ENCODE peak calls at places on chromosomes 4 and X, in four cellular contexts. One of them, this sample, is unnamed.
A peak's percentile ranks its signal among the peaks of the same experiment; 100 is the strongest.

GRCh38 chrX:69088171-69088938 is 76.9 kb downstream of the PJA1 start:
- DNase-seq in CD8-positive, alpha-beta T cell: no peak
- DNase-seq in ovary: no peak
- DNase-seq in left lung: no peak
- DNase-seq in this sample: no peak

GRCh38 chr4:13601060-13601459 is 26.5 kb downstream of the BOD1L1 start:
- DNase-seq in CD8-positive, alpha-beta T cell: no peak
- DNase-seq in ovary: no peak
- DNase-seq in left lung: no peak
- DNase-seq in this sample: no peak

GRCh38 chr4:33649015-33649414 is 2595.3 kb downstream of the ARAP2 start:
- DNase-seq in CD8-positive, alpha-beta T cell: no peak
- DNase-seq in ovary: no peak
- DNase-seq in left lung: no peak
- DNase-seq in this sample: no peak

GRCh38 chr4:11535333-11535732 is 106.6 kb upstream of the HS3ST1 start:
- DNase-seq in CD8-positive, alpha-beta T cell: no peak
- DNase-seq in ovary: no peak
- DNase-seq in left lung: no peak
- DNase-seq in this sample: no peak

GRCh38 chr4:131137196-131137595 is 2011.9 kb upstream of the PCDH10 start:
- DNase-seq in CD8-positive, alpha-beta T cell: no peak
- DNase-seq in ovary: no peak
- DNase-seq in left lung: no peak
- DNase-seq in this sample: no peak

GRCh38 chrX:153590961-153591956 is 7.7 kb downstream of the CCNQ start:
- DNase-seq in CD8-positive, alpha-beta T cell: no peak
- DNase-seq in ovary: no peak
- DNase-seq in left lung: no peak
- DNase-seq in this sample: peak; percentile 36

GRCh38 chr4:158065603-158066002 is 107.2 kb downstream of the GASK1B start:
- DNase-seq in CD8-positive, alpha-beta T cell: no peak
- DNase-seq in ovary: no peak
- DNase-seq in left lung: no peak
- DNase-seq in this sample: no peak

GRCh38 chrX:109600114-109600710 is 24.8 kb downstream of the KCNE5 start:
- DNase-seq in CD8-positive, alpha-beta T cell: no peak
- DNase-seq in ovary: no peak
- DNase-seq in left lung: no peak
- DNase-seq in this sample: no peak

GRCh38 chr4:85102606-85103005 is 136.1 kb upstream of the WDFY3 start:
- DNase-seq in CD8-positive, alpha-beta T cell: no peak
- DNase-seq in ovary: no peak
- DNase-seq in left lung: no peak
- DNase-seq in this sample: no peak

GRCh38 chr4:83011779-83012630 is 1.4 kb upstream of the LIN54 start:
- DNase-seq in CD8-positive, alpha-beta T cell: peak; percentile 30
- DNase-seq in ovary: peak; percentile 32
- DNase-seq in left lung: peak; percentile 53
- DNase-seq in this sample: peak; percentile 35

GRCh38 chr4:174260099-174260498 is 23.4 kb downstream of the FBXO8 start:
- DNase-seq in CD8-positive, alpha-beta T cell: no peak
- DNase-seq in ovary: no peak
- DNase-seq in left lung: no peak
- DNase-seq in this sample: peak; percentile 77

GRCh38 chr4:121209171-121209570 is 45.0 kb upstream of the TNIP3 start:
- DNase-seq in CD8-positive, alpha-beta T cell: no peak
- DNase-seq in ovary: no peak
- DNase-seq in left lung: no peak
- DNase-seq in this sample: no peak

GRCh38 chrX:33416273-33416805 is 205.0 kb upstream of the DMD start:
- DNase-seq in CD8-positive, alpha-beta T cell: no peak
- DNase-seq in ovary: no peak
- DNase-seq in left lung: no peak
- DNase-seq in this sample: peak; percentile 0

GRCh38 chr4:152382057-152382785 is 153.7 kb downstream of the FBXW7 start:
- DNase-seq in CD8-positive, alpha-beta T cell: no peak
- DNase-seq in ovary: peak; percentile 20
- DNase-seq in left lung: no peak
- DNase-seq in this sample: peak; percentile 6

GRCh38 chr4:133865606-133866327 is 335.8 kb downstream of the PABPC4L start:
- DNase-seq in CD8-positive, alpha-beta T cell: no peak
- DNase-seq in ovary: no peak
- DNase-seq in left lung: no peak
- DNase-seq in this sample: no peak

GRCh38 chrX:14080031-14080430 is 50.3 kb upstream of the GEMIN8 start:
- DNase-seq in CD8-positive, alpha-beta T cell: no peak
- DNase-seq in ovary: no peak
- DNase-seq in left lung: no peak
- DNase-seq in this sample: no peak

GRCh38 chr4:10333942-10334341 is 123.3 kb downstream of the ZNF518B start:
- DNase-seq in CD8-positive, alpha-beta T cell: no peak
- DNase-seq in ovary: no peak
- DNase-seq in left lung: no peak
- DNase-seq in this sample: no peak

GRCh38 chrX:71181558-71181909 is 36.9 kb downstream of the NLGN3 start:
- DNase-seq in CD8-positive, alpha-beta T cell: peak; percentile 38
- DNase-seq in ovary: peak; percentile 28
- DNase-seq in left lung: no peak
- DNase-seq in this sample: no peak

GRCh38 chr4:123469245-123469644 is 72.7 kb downstream of the SPRY1 start:
- DNase-seq in CD8-positive, alpha-beta T cell: no peak
- DNase-seq in ovary: no peak
- DNase-seq in left lung: no peak
- DNase-seq in this sample: no peak

GRCh38 chrX:40501456-40501855 is 79.3 kb upstream of the ATP6AP2 start:
- DNase-seq in CD8-positive, alpha-beta T cell: no peak
- DNase-seq in ovary: no peak
- DNase-seq in left lung: no peak
- DNase-seq in this sample: no peak

GRCh38 chr4:102787096-102787867 is 26.5 kb upstream of the MANBA start:
- DNase-seq in CD8-positive, alpha-beta T cell: no peak
- DNase-seq in ovary: no peak
- DNase-seq in left lung: no peak
- DNase-seq in this sample: no peak

GRCh38 chr4:105093975-105094374 is 52.7 kb upstream of the TET2 start:
- DNase-seq in CD8-positive, alpha-beta T cell: no peak
- DNase-seq in ovary: no peak
- DNase-seq in left lung: no peak
- DNase-seq in this sample: no peak

GRCh38 chr4:149897784-149898183 is 82.1 kb upstream of the IQCM start:
- DNase-seq in CD8-positive, alpha-beta T cell: no peak
- DNase-seq in ovary: no peak
- DNase-seq in left lung: no peak
- DNase-seq in this sample: peak; percentile 1

GRCh38 chrX:134240209-134240608 is 3.2 kb downstream of the CCDC160 start:
- DNase-seq in CD8-positive, alpha-beta T cell: no peak
- DNase-seq in ovary: no peak
- DNase-seq in left lung: no peak
- DNase-seq in this sample: no peak

GRCh38 chr4:52713456-52713937 is 37.7 kb downstream of the ERVMER34-1 start:
- DNase-seq in CD8-positive, alpha-beta T cell: no peak
- DNase-seq in ovary: no peak
- DNase-seq in left lung: no peak
- DNase-seq in this sample: no peak

GRCh38 chrX:139907078-139907477 is 25.8 kb downstream of the ATP11C start:
- DNase-seq in CD8-positive, alpha-beta T cell: no peak
- DNase-seq in ovary: no peak
- DNase-seq in left lung: no peak
- DNase-seq in this sample: no peak

GRCh38 chr4:138952405-138952804 is 63.2 kb upstream of the NOCT start:
- DNase-seq in CD8-positive, alpha-beta T cell: no peak
- DNase-seq in ovary: no peak
- DNase-seq in left lung: no peak
- DNase-seq in this sample: no peak

GRCh38 chrX:10189317-10190268 is 32.8 kb downstream of the CLCN4 start:
- DNase-seq in CD8-positive, alpha-beta T cell: peak; percentile 69
- DNase-seq in ovary: peak; percentile 82
- DNase-seq in left lung: peak; percentile 74
- DNase-seq in this sample: peak; percentile 58

GRCh38 chrX:8455600-8455999 is 9.0 kb upstream of the VCX3B start:
- DNase-seq in CD8-positive, alpha-beta T cell: no peak
- DNase-seq in ovary: no peak
- DNase-seq in left lung: no peak
- DNase-seq in this sample: no peak

DNA sequence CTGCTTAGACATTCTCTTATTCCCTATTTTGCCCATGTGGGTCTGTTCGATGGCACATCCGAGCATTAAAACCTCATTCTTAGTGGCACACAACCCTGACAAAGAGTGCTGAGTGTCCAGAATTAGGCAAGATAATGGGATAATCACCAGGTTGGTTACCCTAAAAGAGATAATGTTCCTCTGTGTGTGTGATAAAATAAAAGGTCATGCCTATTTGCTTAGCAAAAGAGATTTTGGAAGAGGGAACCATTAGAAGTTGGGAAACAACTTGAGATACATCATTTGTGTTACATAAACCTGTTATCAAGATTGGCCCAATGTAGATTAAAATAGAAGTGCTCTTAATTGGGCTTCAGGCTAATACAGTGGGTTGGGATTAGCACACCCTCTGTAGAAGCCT is 182.7 kb downstream of the NWD2 start:
- DNase-seq in CD8-positive, alpha-beta T cell: no peak
- DNase-seq in ovary: no peak
- DNase-seq in left lung: no peak
- DNase-seq in this sample: no peak
- H3K4me1 ChIP-seq in CD8-positive, alpha-beta T cell: no peaks in the 10 kb centered on the region
- H3K4me1 ChIP-seq in ovary: no peaks in the 10 kb centered on the region
- H3K4me1 ChIP-seq in left lung: no peaks in the 10 kb centered on the region
- H3K4me1 ChIP-seq in this sample: no peaks in the 10 kb centered on the region

GRCh38 chr4:94486372-94486801 is 34.6 kb downstream of the PDLIM5 start:
- DNase-seq in CD8-positive, alpha-beta T cell: no peak
- DNase-seq in ovary: no peak
- DNase-seq in left lung: no peak
- DNase-seq in this sample: no peak

GRCh38 chr4:94488667-94489066 is 36.9 kb downstream of the PDLIM5 start:
- DNase-seq in CD8-positive, alpha-beta T cell: no peak
- DNase-seq in ovary: no peak
- DNase-seq in left lung: no peak
- DNase-seq in this sample: no peak

GRCh38 chr4:94491322-94491721 is 39.6 kb downstream of the PDLIM5 start:
- DNase-seq in CD8-positive, alpha-beta T cell: no peak
- DNase-seq in ovary: no peak
- DNase-seq in left lung: no peak
- DNase-seq in this sample: no peak

GRCh38 chr4:94489075-94489474 is 37.3 kb downstream of the PDLIM5 start:
- DNase-seq in CD8-positive, alpha-beta T cell: no peak
- DNase-seq in ovary: no peak
- DNase-seq in left lung: no peak
- DNase-seq in this sample: peak; percentile 44

DNA sequence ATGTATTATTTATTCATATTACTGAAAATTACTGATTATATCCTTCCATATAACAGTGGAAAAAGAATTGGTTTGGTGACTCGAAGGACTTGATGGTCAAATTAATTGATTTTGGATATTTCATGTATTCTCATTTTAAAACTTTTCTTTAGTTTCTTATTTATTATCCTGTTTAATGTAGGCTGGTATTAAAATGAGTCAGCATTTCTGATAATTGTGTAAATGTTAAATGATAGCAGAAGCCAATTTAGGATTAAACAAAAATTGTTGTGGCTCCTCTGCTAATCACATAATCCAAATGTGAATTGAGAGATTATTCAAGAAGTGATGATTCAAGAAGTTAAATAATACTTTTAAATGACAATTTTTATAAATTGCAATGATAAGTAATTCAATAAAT is 38.7 kb downstream of the PDLIM5 start:
- DNase-seq in CD8-positive, alpha-beta T cell: no peak
- DNase-seq in ovary: no peak
- DNase-seq in left lung: no peak
- DNase-seq in this sample: no peak
- H3K4me1 ChIP-seq in CD8-positive, alpha-beta T cell: no peaks in the 10 kb centered on the region
- H3K4me1 ChIP-seq in ovary: peaks cover 4% of the 10 kb centered on the region
- H3K4me1 ChIP-seq in left lung: peaks cover 11% of the 10 kb centered on the region
- H3K4me1 ChIP-seq in this sample: no peaks in the 10 kb centered on the region

GRCh38 chr4:2256781-2257191 is 5.1 kb downstream of the MXD4 start:
- DNase-seq in CD8-positive, alpha-beta T cell: no peak
- DNase-seq in ovary: peak; percentile 45
- DNase-seq in left lung: peak; percentile 33
- DNase-seq in this sample: no peak

GRCh38 chr4:2254665-2255500 is 7.0 kb downstream of the MXD4 start:
- DNase-seq in CD8-positive, alpha-beta T cell: peak; percentile 9
- DNase-seq in ovary: peak; percentile 12
- DNase-seq in left lung: peak; percentile 27
- DNase-seq in this sample: no peak

GRCh38 chr4:2257361-2258001 is 4.4 kb downstream of the MXD4 start:
- DNase-seq in CD8-positive, alpha-beta T cell: peak; percentile 7
- DNase-seq in ovary: peak; percentile 18
- DNase-seq in left lung: peak; percentile 24
- DNase-seq in this sample: no peak

GRCh38 chr4:2256156-2256731 is 5.7 kb downstream of the MXD4 start:
- DNase-seq in CD8-positive, alpha-beta T cell: peak; percentile 9
- DNase-seq in ovary: peak; percentile 34
- DNase-seq in left lung: no peak
- DNase-seq in this sample: no peak

GRCh38 chr4:2255501-2256155 is 6.3 kb downstream of the MXD4 start:
- DNase-seq in CD8-positive, alpha-beta T cell: peak; percentile 9
- DNase-seq in ovary: peak; percentile 39
- DNase-seq in left lung: peak; percentile 34
- DNase-seq in this sample: no peak
- H3K4me1 ChIP-seq in CD8-positive, alpha-beta T cell: peaks cover 9% of the 10 kb centered on the region
- H3K4me1 ChIP-seq in ovary: peaks cover 21% of the 10 kb centered on the region
- H3K4me1 ChIP-seq in left lung: peaks cover 60% of the 10 kb centered on the region
- H3K4me1 ChIP-seq in this sample: peaks cover under 1% of the 10 kb centered on the region

DNA sequence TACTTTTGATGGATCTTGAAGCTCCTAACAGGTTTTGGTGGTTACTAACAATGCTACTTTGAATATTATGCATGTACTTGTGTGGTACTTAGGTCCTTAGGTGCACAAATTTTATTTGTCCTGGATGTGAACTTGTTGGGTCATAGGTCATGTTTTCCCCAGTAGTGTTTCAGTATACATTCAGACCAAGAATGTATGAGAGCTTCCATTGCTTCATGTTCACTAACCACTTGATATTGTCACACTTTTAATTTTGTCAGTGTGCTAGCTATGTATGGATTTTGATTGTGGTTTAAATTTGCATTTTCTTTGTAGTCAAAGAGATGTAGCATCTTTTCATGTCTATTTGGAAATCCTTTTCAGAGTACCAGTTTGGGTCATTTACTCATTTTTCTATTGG is 32.2 kb downstream of the CLCN3 start:
- DNase-seq in CD8-positive, alpha-beta T cell: no peak
- DNase-seq in ovary: no peak
- DNase-seq in left lung: no peak
- DNase-seq in this sample: no peak
- H3K4me1 ChIP-seq in CD8-positive, alpha-beta T cell: no peaks in the 10 kb centered on the region
- H3K4me1 ChIP-seq in ovary: no peaks in the 10 kb centered on the region
- H3K4me1 ChIP-seq in left lung: peaks cover 4% of the 10 kb centered on the region
- H3K4me1 ChIP-seq in this sample: peaks cover 3% of the 10 kb centered on the region

This sample was measured in small intestine.